ENCODE peak calls at places on chromosomes 12 and 14, in five cellular contexts. One of them, this sample, is unnamed.

GRCh38 chr14:45051896-45052295 is 32.0 kb upstream of the PRPF39 start:
- DNase-seq in SK-N-SH: no peak
- DNase-seq in K562: no peak
- DNase-seq in GM12878: no peak
- DNase-seq in HepG2: no peak
- DNase-seq in this sample: no peak

GRCh38 chr12:31647106-31647505 is 12.4 kb upstream of the ETFBKMT start:
- DNase-seq in SK-N-SH: peak; percentile 17
- DNase-seq in K562: no peak
- DNase-seq in GM12878: no peak
- DNase-seq in HepG2: no peak
- DNase-seq in this sample: peak; percentile 22

GRCh38 chr14:60922050-60922449 is 58.8 kb downstream of the TRMT5 start:
- DNase-seq in SK-N-SH: peak; percentile 7
- DNase-seq in K562: no peak
- DNase-seq in GM12878: no peak
- DNase-seq in HepG2: no peak
- DNase-seq in this sample: peak; percentile 62

GRCh38 chr12:47085815-47086252 is 6.1 kb upstream of the AMIGO2 start:
- DNase-seq in SK-N-SH: no peak
- DNase-seq in K562: peak; percentile 78
- DNase-seq in GM12878: no peak
- DNase-seq in HepG2: peak; percentile 41
- DNase-seq in this sample: peak; percentile 77

GRCh38 chr12:64178122-64178521 is 44.0 kb downstream of the KICS2 start:
- DNase-seq in SK-N-SH: no peak
- DNase-seq in K562: no peak
- DNase-seq in GM12878: no peak
- DNase-seq in HepG2: no peak
- DNase-seq in this sample: peak; percentile 96

GRCh38 chr14:83197271-83197670 is 1663.6 kb upstream of the SEL1L start:
- DNase-seq in SK-N-SH: no peak
- DNase-seq in K562: no peak
- DNase-seq in GM12878: no peak
- DNase-seq in HepG2: no peak
- DNase-seq in this sample: no peak

GRCh38 chr14:90815817-90816662 is at the start of gene TTC7B:
- DNase-seq in SK-N-SH: peak; percentile 99
- DNase-seq in K562: peak; percentile 57
- DNase-seq in GM12878: no peak
- DNase-seq in HepG2: no peak
- DNase-seq in this sample: peak; percentile 24

GRCh38 chr12:26327975-26328635 is 132.7 kb downstream of the SSPN start:
- DNase-seq in SK-N-SH: no peak
- DNase-seq in K562: no peak
- DNase-seq in GM12878: no peak
- DNase-seq in HepG2: no peak
- DNase-seq in this sample: no peak

GRCh38 chr14:76136476-76137160 is 15.1 kb upstream of the GPATCH2L start:
- DNase-seq in SK-N-SH: peak; percentile 71
- DNase-seq in K562: peak; percentile 10
- DNase-seq in GM12878: no peak
- DNase-seq in HepG2: no peak
- DNase-seq in this sample: no peak

GRCh38 chr14:92362781-92363235 is 39.8 kb downstream of the SLC24A4 start:
- DNase-seq in SK-N-SH: no peak
- DNase-seq in K562: no peak
- DNase-seq in GM12878: no peak
- DNase-seq in HepG2: no peak
- DNase-seq in this sample: peak; percentile 13

GRCh38 chr14:75417674-75418073 is 10.1 kb upstream of the JDP2 start:
- DNase-seq in SK-N-SH: no peak
- DNase-seq in K562: peak; percentile 12
- DNase-seq in GM12878: no peak
- DNase-seq in HepG2: peak; percentile 18
- DNase-seq in this sample: peak; percentile 48

GRCh38 chr12:64625243-64626077 is 15.2 kb downstream of the RASSF3 start:
- DNase-seq in SK-N-SH: peak; percentile 52
- DNase-seq in K562: peak; percentile 83
- DNase-seq in GM12878: peak; percentile 78
- DNase-seq in HepG2: peak; percentile 85
- DNase-seq in this sample: peak; percentile 94

GRCh38 chr12:116454076-116454475 is 105.1 kb upstream of the MAP1LC3B2 start:
- DNase-seq in SK-N-SH: no peak
- DNase-seq in K562: no peak
- DNase-seq in GM12878: no peak
- DNase-seq in HepG2: no peak
- DNase-seq in this sample: no peak

GRCh38 chr12:88591343-88591742 is 11.1 kb upstream of the KITLG start:
- DNase-seq in SK-N-SH: no peak
- DNase-seq in K562: no peak
- DNase-seq in GM12878: no peak
- DNase-seq in HepG2: no peak
- DNase-seq in this sample: peak; percentile 10

GRCh38 chr12:103205906-103206305 is 248.4 kb downstream of the ASCL1 start:
- DNase-seq in SK-N-SH: no peak
- DNase-seq in K562: no peak
- DNase-seq in GM12878: no peak
- DNase-seq in HepG2: no peak
- DNase-seq in this sample: no peak

GRCh38 chr12:11969437-11970154 is 101.1 kb upstream of the BCL2L14 start:
- DNase-seq in SK-N-SH: no peak
- DNase-seq in K562: no peak
- DNase-seq in GM12878: peak; percentile 47
- DNase-seq in HepG2: no peak
- DNase-seq in this sample: no peak

GRCh38 chr12:88658009-88658408 is 77.7 kb upstream of the KITLG start:
- DNase-seq in SK-N-SH: no peak
- DNase-seq in K562: no peak
- DNase-seq in GM12878: no peak
- DNase-seq in HepG2: no peak
- DNase-seq in this sample: no peak

GRCh38 chr12:1281683-1282366 is 290.8 kb downstream of the ERC1 start:
- DNase-seq in SK-N-SH: no peak
- DNase-seq in K562: peak; percentile 29
- DNase-seq in GM12878: no peak
- DNase-seq in HepG2: no peak
- DNase-seq in this sample: peak; percentile 92

GRCh38 chr12:11833174-11833895 is 183.9 kb downstream of the ETV6 start:
- DNase-seq in SK-N-SH: no peak
- DNase-seq in K562: no peak
- DNase-seq in GM12878: no peak
- DNase-seq in HepG2: no peak
- DNase-seq in this sample: no peak

GRCh38 chr12:109295764-109296425 is 13.2 kb downstream of the FOXN4 start:
- DNase-seq in SK-N-SH: no peak
- DNase-seq in K562: no peak
- DNase-seq in GM12878: no peak
- DNase-seq in HepG2: no peak
- DNase-seq in this sample: no peak

GRCh38 chr12:54988402-54989054 is 4.0 kb upstream of the TESPA1 start:
- DNase-seq in SK-N-SH: no peak
- DNase-seq in K562: peak; percentile 87
- DNase-seq in GM12878: no peak
- DNase-seq in HepG2: no peak
- DNase-seq in this sample: peak; percentile 15

GRCh38 chr14:59333668-59334067 is 131.5 kb downstream of the GPR135 start:
- DNase-seq in SK-N-SH: no peak
- DNase-seq in K562: no peak
- DNase-seq in GM12878: no peak
- DNase-seq in HepG2: peak; percentile 40
- DNase-seq in this sample: peak; percentile 95

GRCh38 chr14:85535316-85535715 is 5.4 kb downstream of the FLRT2 start:
- DNase-seq in SK-N-SH: no peak
- DNase-seq in K562: no peak
- DNase-seq in GM12878: no peak
- DNase-seq in HepG2: no peak
- DNase-seq in this sample: no peak

GRCh38 chr14:85537526-85537925 is 7.6 kb downstream of the FLRT2 start:
- DNase-seq in SK-N-SH: no peak
- DNase-seq in K562: no peak
- DNase-seq in GM12878: no peak
- DNase-seq in HepG2: no peak
- DNase-seq in this sample: no peak

GRCh38 chr14:85536835-85537195 is 6.9 kb downstream of the FLRT2 start:
- DNase-seq in SK-N-SH: no peak
- DNase-seq in K562: no peak
- DNase-seq in GM12878: no peak
- DNase-seq in HepG2: no peak
- DNase-seq in this sample: peak; percentile 53

GRCh38 chr14:85534914-85535313 is 5.0 kb downstream of the FLRT2 start:
- DNase-seq in SK-N-SH: no peak
- DNase-seq in K562: no peak
- DNase-seq in GM12878: no peak
- DNase-seq in HepG2: no peak
- DNase-seq in this sample: no peak

GRCh38 chr14:85535916-85536834 is 6.2 kb downstream of the FLRT2 start:
- DNase-seq in SK-N-SH: peak; percentile 27
- DNase-seq in K562: no peak
- DNase-seq in GM12878: no peak
- DNase-seq in HepG2: peak; percentile 12
- DNase-seq in this sample: peak; percentile 79
- H3K4me3 ChIP-seq in SK-N-SH: peak overlapping the region; percentile 66
- H3K4me3 ChIP-seq in K562: no peak overlapping the region
- H3K4me3 ChIP-seq in GM12878: no peak overlapping the region
- H3K4me3 ChIP-seq in HepG2: no peak overlapping the region
- H3K4me3 ChIP-seq in this sample: peak overlapping the region; percentile 29

GRCh38 chr14:22375321-22375930 is 213.6 kb downstream of the DAD1 start:
- DNase-seq in SK-N-SH: peak; percentile 21
- DNase-seq in K562: peak; percentile 49
- DNase-seq in GM12878: no peak
- DNase-seq in HepG2: peak; percentile 79
- DNase-seq in this sample: peak; percentile 68
- TF ChIP-seq MXI1 in SK-N-SH: no peak
- TF ChIP-seq MXI1 in K562: no peak
- TF ChIP-seq MXI1 in GM12878: no peak
- TF ChIP-seq MXI1 in HepG2: no peak
- TF ChIP-seq MXI1 in this sample: no peak

GRCh38 chr14:103449762-103450161 is 64.5 kb downstream of the MARK3 start:
- DNase-seq in SK-N-SH: no peak
- DNase-seq in K562: no peak
- DNase-seq in GM12878: no peak
- DNase-seq in HepG2: no peak
- DNase-seq in this sample: no peak
- TF ChIP-seq USF2 in SK-N-SH: no peak
- TF ChIP-seq USF2 in K562: no peak
- TF ChIP-seq USF2 in GM12878: no peak
- TF ChIP-seq USF2 in HepG2: no peak
- TF ChIP-seq USF2 in this sample: no peak

GRCh38 chr12:7927470-7927869 is 8.5 kb downstream of the SLC2A3 start:
- DNase-seq in SK-N-SH: no peak
- DNase-seq in K562: no peak
- DNase-seq in GM12878: no peak
- DNase-seq in HepG2: no peak
- DNase-seq in this sample: no peak
- H3K4me3 ChIP-seq in SK-N-SH: no peak overlapping the region
- H3K4me3 ChIP-seq in K562: no peak overlapping the region
- H3K4me3 ChIP-seq in GM12878: no peak overlapping the region
- H3K4me3 ChIP-seq in HepG2: no peak overlapping the region
- H3K4me3 ChIP-seq in this sample: no peak overlapping the region

GRCh38 chr12:52622349-52622748 is 4.0 kb upstream of the KRT73 start:
- DNase-seq in SK-N-SH: no peak
- DNase-seq in K562: no peak
- DNase-seq in GM12878: no peak
- DNase-seq in HepG2: no peak
- DNase-seq in this sample: no peak
- TF ChIP-seq MXI1 in SK-N-SH: no peak
- TF ChIP-seq MXI1 in K562: no peak
- TF ChIP-seq MXI1 in GM12878: no peak
- TF ChIP-seq MXI1 in HepG2: no peak
- TF ChIP-seq MXI1 in this sample: no peak

GRCh38 chr12:131006036-131006735 is 52.5 kb downstream of the ADGRD1 start:
- DNase-seq in SK-N-SH: no peak
- DNase-seq in K562: no peak
- DNase-seq in GM12878: no peak
- DNase-seq in HepG2: no peak
- DNase-seq in this sample: no peak
- TF ChIP-seq USF2 in SK-N-SH: no peak
- TF ChIP-seq USF2 in K562: no peak
- TF ChIP-seq USF2 in GM12878: no peak
- TF ChIP-seq USF2 in HepG2: no peak
- TF ChIP-seq USF2 in this sample: no peak

GRCh38 chr14:39665084-39665483 is 232.9 kb upstream of the FBXO33 start:
- DNase-seq in SK-N-SH: no peak
- DNase-seq in K562: no peak
- DNase-seq in GM12878: no peak
- DNase-seq in HepG2: no peak
- DNase-seq in this sample: no peak
- H3K4me3 ChIP-seq in SK-N-SH: no peak overlapping the region
- H3K4me3 ChIP-seq in K562: no peak overlapping the region
- H3K4me3 ChIP-seq in GM12878: no peak overlapping the region
- H3K4me3 ChIP-seq in HepG2: no peak overlapping the region
- H3K4me3 ChIP-seq in this sample: no peak overlapping the region

GRCh38 chr14:85090681-85091080 is 439.3 kb upstream of the FLRT2 start:
- DNase-seq in SK-N-SH: no peak
- DNase-seq in K562: no peak
- DNase-seq in GM12878: no peak
- DNase-seq in HepG2: no peak
- DNase-seq in this sample: peak; percentile 1

GRCh38 chr14:85084344-85084743 is 445.6 kb upstream of the FLRT2 start:
- DNase-seq in SK-N-SH: no peak
- DNase-seq in K562: no peak
- DNase-seq in GM12878: no peak
- DNase-seq in HepG2: no peak
- DNase-seq in this sample: no peak

GRCh38 chr14:85087201-85087600 is 442.7 kb upstream of the FLRT2 start:
- DNase-seq in SK-N-SH: no peak
- DNase-seq in K562: no peak
- DNase-seq in GM12878: no peak
- DNase-seq in HepG2: no peak
- DNase-seq in this sample: peak; percentile 38

GRCh38 chr14:85085981-85086380 is 444.0 kb upstream of the FLRT2 start:
- DNase-seq in SK-N-SH: no peak
- DNase-seq in K562: no peak
- DNase-seq in GM12878: no peak
- DNase-seq in HepG2: no peak
- DNase-seq in this sample: no peak

DNA sequence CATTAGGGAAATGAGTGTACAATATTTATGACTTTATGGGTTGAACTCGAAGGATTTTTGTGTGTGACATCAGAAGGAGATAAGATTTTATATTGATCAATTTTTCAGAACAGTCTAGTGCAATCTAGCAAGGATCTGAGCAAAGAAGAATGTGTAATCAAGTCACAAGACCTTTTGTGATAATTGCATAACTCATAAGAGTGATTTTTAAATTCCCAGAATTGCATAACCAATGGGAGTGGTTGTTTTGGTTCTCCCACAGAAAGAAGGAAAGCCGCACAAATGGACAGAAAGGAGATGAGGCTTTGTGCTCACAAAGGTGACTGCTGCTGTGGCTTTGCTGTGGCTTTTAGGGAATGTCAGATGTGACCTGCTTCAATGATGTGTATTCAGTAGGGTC is 441.7 kb upstream of the FLRT2 start:
- DNase-seq in SK-N-SH: no peak
- DNase-seq in K562: no peak
- DNase-seq in GM12878: no peak
- DNase-seq in HepG2: no peak
- DNase-seq in this sample: no peak
- TF ChIP-seq MXI1 in SK-N-SH: no peak
- TF ChIP-seq MXI1 in K562: no peak
- TF ChIP-seq MXI1 in GM12878: no peak
- TF ChIP-seq MXI1 in HepG2: no peak
- TF ChIP-seq MXI1 in this sample: no peak

This sample was measured in IMR-90.